ENCODE peak calls at places on chromosomes 3 and 15, in nine cellular contexts. Z is ACHN; R is spleen; G is SW480; K is sigmoid colon; U is non-pigmented ciliary epithelial cell; Y is fibroblast of the aortic adventitia; Q is HEK293T; C is naive thymus-derived CD8-positive, alpha-beta T cell. W is an unnamed sample.

GRCh38 chr3:51966941-51967383 is 292 bp downstream of the PCBP4 start:
- DNase-seq in Z (no peak), R (no peak), G (no peak), K (no peak), U (no peak), Y (no peak), Q (no peak), C (no peak), W (no peak)

GRCh38 chr3:130480736-130481135 is 36.2 kb upstream of the COL6A6 start:
- DNase-seq in Z (peak; percentile 19), R (no peak), G (peak; percentile 8), K (no peak), U (peak; percentile 11), Y (peak; percentile 91), Q (peak; percentile 72), C (no peak), W (no peak)

GRCh38 chr3:138898301-138898700 is 48.6 kb downstream of the FOXL2 start:
- DNase-seq in Z (no peak), R (no peak), G (no peak), K (no peak), U (no peak), Y (peak; percentile 94), Q (no peak), C (no peak), W (no peak)

GRCh38 chr15:77327168-77327567 is 92.7 kb downstream of the PEAK1 start:
- DNase-seq in Z (no peak), R (no peak), G (no peak), K (no peak), U (no peak), Y (peak; percentile 44), Q (no peak), C (no peak), W (no peak)

GRCh38 chr15:38879909-38880471 is 315.4 kb upstream of the RASGRP1 start:
- DNase-seq in Z (no peak), R (no peak), G (no peak), K (peak; percentile 89), U (no peak), Y (peak; percentile 63), Q (no peak), C (no peak), W (peak; percentile 56)

GRCh38 chr3:126456211-126456610 is 19.5 kb downstream of the ZXDC start:
- DNase-seq in Z (no peak), R (peak; percentile 72), G (no peak), K (peak; percentile 26), U (no peak), Y (no peak), Q (no peak), C (no peak), W (no peak)

GRCh38 chr3:3133490-3133889 is 6.8 kb downstream of the TRNT1 start:
- DNase-seq in Z (no peak), R (no peak), G (no peak), K (no peak), U (no peak), Y (no peak), Q (no peak), C (no peak), W (no peak)

GRCh38 chr15:69997701-69998273 is 99.9 kb downstream of the TLE3 start:
- DNase-seq in Z (peak; percentile 44), R (peak; percentile 61), G (peak; percentile 91), K (no peak), U (no peak), Y (peak; percentile 37), Q (no peak), C (no peak), W (no peak)

GRCh38 chr15:26864664-26865191 is 2.1 kb upstream of the GABRA5 start:
- DNase-seq in Z (peak; percentile 36), R (no peak), G (peak; percentile 48), K (no peak), U (peak; percentile 18), Y (peak; percentile 42), Q (peak; percentile 35), C (no peak), W (no peak)

GRCh38 chr3:71442648-71443047 is 140.9 kb downstream of the FOXP1 start:
- DNase-seq in Z (no peak), R (no peak), G (no peak), K (no peak), U (no peak), Y (no peak), Q (no peak), C (no peak), W (no peak)

GRCh38 chr3:195260286-195260905 is 10.6 kb downstream of the XXYLT1 start:
- DNase-seq in Z (no peak), R (no peak), G (peak; percentile 83), K (no peak), U (no peak), Y (no peak), Q (no peak), C (no peak), W (peak; percentile 46)

GRCh38 chr3:187744169-187745151 is 808 bp downstream of the BCL6 start:
- DNase-seq in Z (peak; percentile 31), R (peak; percentile 91), G (peak; percentile 46), K (peak; percentile 85), U (no peak), Y (peak; percentile 67), Q (no peak), C (peak; percentile 51), W (peak; percentile 62)

GRCh38 chr15:39321977-39322376 is 258.9 kb upstream of the THBS1 start:
- DNase-seq in Z (no peak), R (no peak), G (no peak), K (no peak), U (no peak), Y (peak; percentile 57), Q (no peak), C (no peak), W (no peak)

GRCh38 chr3:29281265-29282228 is 676 bp downstream of the RBMS3 start:
- DNase-seq in Z (peak; percentile 56), R (no peak), G (no peak), K (peak; percentile 69), U (no peak), Y (peak; percentile 63), Q (no peak), C (no peak), W (no peak)

GRCh38 chr3:119524931-119525662 is 26.8 kb downstream of the TIMMDC1 start:
- DNase-seq in Z (peak; percentile 19), R (no peak), G (peak; percentile 2), K (no peak), U (no peak), Y (peak; percentile 61), Q (no peak), C (no peak), W (no peak)

GRCh38 chr15:57502116-57502515 is 89.6 kb upstream of the MYZAP start:
- DNase-seq in Z (no peak), R (no peak), G (no peak), K (no peak), U (no peak), Y (peak; percentile 30), Q (no peak), C (no peak), W (no peak)

GRCh38 chr3:50587373-50587772 is 18.1 kb downstream of the HEMK1 start:
- DNase-seq in Z (no peak), R (no peak), G (no peak), K (no peak), U (no peak), Y (peak; percentile 45), Q (no peak), C (no peak), W (no peak)

GRCh38 chr15:36814708-36815107 is 235.3 kb downstream of the CDIN1 start:
- DNase-seq in Z (no peak), R (no peak), G (no peak), K (no peak), U (no peak), Y (peak; percentile 30), Q (no peak), C (no peak), W (no peak)

GRCh38 chr3:174202561-174202960 is 656.6 kb upstream of the NAALADL2 start:
- DNase-seq in Z (no peak), R (no peak), G (no peak), K (no peak), U (no peak), Y (no peak), Q (no peak), C (no peak), W (no peak)

GRCh38 chr3:13659221-13659969 is 110.5 kb downstream of the FBLN2 start:
- DNase-seq in Z (no peak), R (no peak), G (no peak), K (no peak), U (no peak), Y (no peak), Q (no peak), C (no peak), W (no peak)

GRCh38 chr3:16311960-16312451 is 47.0 kb downstream of the OXNAD1 start:
- DNase-seq in Z (no peak), R (no peak), G (no peak), K (no peak), U (no peak), Y (peak; percentile 82), Q (no peak), C (peak; percentile 61), W (peak; percentile 60)

GRCh38 chr15:83283813-83284562 is 476 bp downstream of the BNC1 start:
- DNase-seq in Z (peak; percentile 37), R (no peak), G (no peak), K (no peak), U (no peak), Y (no peak), Q (peak; percentile 38), C (no peak), W (no peak)

GRCh38 chr3:43621406-43621973 is 321 bp downstream of the ANO10 start:
- DNase-seq in Z (peak; percentile 19), R (no peak), G (no peak), K (no peak), U (no peak), Y (no peak), Q (peak; percentile 20), C (no peak), W (peak; percentile 65)

GRCh38 chr3:169169340-169169963 is 494.1 kb downstream of the MECOM start:
- DNase-seq in Z (no peak), R (no peak), G (no peak), K (no peak), U (no peak), Y (no peak), Q (no peak), C (no peak), W (no peak)

GRCh38 chr15:70826634-70827033 is 27.3 kb downstream of the LARP6 start:
- DNase-seq in Z (peak; percentile 8), R (no peak), G (peak; percentile 78), K (peak; percentile 80), U (peak; percentile 57), Y (peak; percentile 89), Q (no peak), C (no peak), W (peak; percentile 60)

GRCh38 chr3:151307131-151307530 is 9.5 kb downstream of the GPR87 start:
- DNase-seq in Z (no peak), R (no peak), G (no peak), K (no peak), U (no peak), Y (no peak), Q (no peak), C (no peak), W (no peak)

GRCh38 chr3:425094-425493 is 228.5 kb downstream of the CHL1 start:
- DNase-seq in Z (no peak), R (no peak), G (no peak), K (no peak), U (no peak), Y (no peak), Q (no peak), C (no peak), W (no peak)

GRCh38 chr15:67146875-67147381 is 81.5 kb downstream of the SMAD3 start:
- DNase-seq in Z (peak; percentile 49), R (no peak), G (peak; percentile 90), K (peak; percentile 80), U (peak; percentile 87), Y (peak; percentile 94), Q (no peak), C (no peak), W (no peak)

GRCh38 chr3:98727638-98728037 is 35.5 kb upstream of the ST3GAL6 start:
- DNase-seq in Z (no peak), R (no peak), G (no peak), K (no peak), U (no peak), Y (no peak), Q (no peak), C (no peak), W (no peak)

W was measured in heart left ventricle.